ENCODE peak calls at places on chromosomes 2 and 18, in nine cellular contexts. X, P, U, Y, C, G, L, F and V are unnamed samples.

GRCh38 chr2:29697181-29697580 is 224.2 kb downstream of the ALK start:
- DNase-seq in F (peak), Y (no peak), G (no peak), P (no peak), X (no peak), U (no peak), C (no peak), L (no peak), V (no peak)

GRCh38 chr18:58851874-58852273 is 12.8 kb upstream of the ZNF532 start:
- DNase-seq in P (no peak), F (no peak), U (no peak), G (no peak), L (no peak), X (no peak), C (no peak), Y (no peak), V (no peak)

GRCh38 chr2:30232801-30233130 is 1.4 kb downstream of the LBH start:
- DNase-seq in F (no peak), P (no peak), X (peak), U (no peak), G (no peak), Y (no peak), C (peak), L (peak), V (no peak)

GRCh38 chr2:223997938-223998337 is 40.7 kb downstream of the MRPL44 start:
- DNase-seq in C (no peak), L (no peak), Y (peak), U (no peak), X (no peak), P (no peak), G (no peak), F (no peak), V (no peak)

GRCh38 chr2:130808482-130809268 is 28.0 kb upstream of the ARHGEF4 start:
- DNase-seq in Y (no peak), U (peak), G (peak), L (no peak), C (no peak), F (no peak), X (no peak), P (no peak), V (no peak)

GRCh38 chr2:238174701-238175100 is 15.9 kb downstream of the ERFE start:
- DNase-seq in Y (no peak), P (no peak), X (no peak), U (no peak), L (no peak), G (no peak), C (no peak), F (no peak), V (no peak)

GRCh38 chr2:168434164-168434563 is 21.9 kb upstream of the CERS6 start:
- DNase-seq in Y (no peak), L (no peak), P (no peak), X (no peak), G (no peak), U (peak), F (no peak), C (no peak), V (no peak)

GRCh38 chr2:205701509-205701908 is 19.2 kb downstream of the NRP2 start:
- DNase-seq in F (no peak), Y (peak), C (no peak), P (no peak), U (no peak), G (no peak), L (no peak), X (no peak), V (no peak)

GRCh38 chr18:75125359-75126331 is 83.3 kb downstream of the PTGR3 start:
- DNase-seq in X (no peak), C (no peak), F (peak), U (no peak), Y (no peak), G (no peak), L (no peak), P (no peak), V (no peak)

GRCh38 chr2:188788621-188789020 is 185.6 kb upstream of the COL3A1 start:
- DNase-seq in Y (peak), L (no peak), C (no peak), X (no peak), G (peak), U (peak), F (no peak), P (no peak), V (peak)

GRCh38 chr18:48818329-48819254 is 132.2 kb downstream of the SMAD7 start:
- DNase-seq in X (peak), P (no peak), L (no peak), G (no peak), C (peak), F (peak), Y (no peak), U (no peak), V (peak)

GRCh38 chr2:99670768-99671734 is 181.2 kb upstream of the REV1 start:
- DNase-seq in X (no peak), Y (no peak), U (no peak), P (no peak), L (no peak), G (no peak), C (no peak), F (no peak), V (no peak)